ENCODE peak calls at places on chromosomes 1 and 21, in nine cellular contexts. K is foreskin fibroblast, C is heart right ventricle, L is HL-60, Q is nephron progenitor cell, D is lower leg skin, J is fibroblast of lung, E is GM12865, M is neural progenitor cell. G is an unnamed sample.

GRCh38 chr1:24052119-24052695 is 59.7 kb downstream of the MYOM3 start:
- DNase-seq in J (no peak), M (no peak), C (no peak), E (no peak), Q (no peak), D (no peak), K (no peak), L (no peak), G (no peak)

GRCh38 chr1:169527461-169528213 is 41.9 kb upstream of the SLC19A2 start:
- DNase-seq in Q (no peak), M (no peak), C (no peak), L (peak), J (peak), D (no peak), E (no peak), K (peak), G (no peak)

GRCh38 chr1:95233321-95233736 is 681 bp upstream of the RWDD3 start:
- DNase-seq in K (peak), J (peak), M (peak), D (peak), C (peak), Q (peak), L (no peak), E (peak), G (no peak)

GRCh38 chr1:47763456-47764171 is 233.6 kb downstream of the TRABD2B start:
- DNase-seq in Q (no peak), M (no peak), J (no peak), E (no peak), L (no peak), C (no peak), D (no peak), K (peak), G (no peak)

GRCh38 chr1:88237026-88237425 is 447.0 kb upstream of the PKN2 start:
- DNase-seq in E (no peak), M (peak), J (no peak), C (no peak), Q (no peak), L (no peak), D (no peak), K (peak), G (no peak)

GRCh38 chr1:20728371-20729154 is 3.9 kb downstream of the SH2D5 start:
- DNase-seq in D (peak), J (no peak), M (no peak), E (no peak), C (no peak), L (no peak), Q (no peak), K (no peak), G (peak)

GRCh38 chr21:29245104-29245643 is 53.5 kb upstream of the BACH1 start:
- DNase-seq in C (no peak), M (no peak), K (no peak), D (no peak), L (no peak), Q (no peak), E (peak), J (no peak), G (peak)

GRCh38 chr1:182725264-182725965 is 41.0 kb upstream of the RGS8 start:
- DNase-seq in J (peak), M (no peak), L (no peak), K (peak), Q (no peak), D (no peak), C (peak), E (no peak), G (no peak)

GRCh38 chr1:160124709-160125478 is 9.3 kb downstream of the ATP1A2 start:
- DNase-seq in M (no peak), D (no peak), Q (no peak), E (no peak), J (peak), L (no peak), C (peak), K (peak), G (no peak)
- TF ChIP-seq CTCF in M (peak), D (no peak), Q (no peak), E (no peak), J (peak), L (no peak), C (no peak), K (no peak), G (no peak)

GRCh38 chr1:35449334-35450008 is 107.7 kb downstream of the KIAA0319L start:
- DNase-seq in M (no peak), L (no peak), K (peak), D (no peak), Q (no peak), C (no peak), E (no peak), J (peak), G (no peak)

GRCh38 chr1:35454175-35454574 is 103.0 kb downstream of the KIAA0319L start:
- DNase-seq in D (no peak), C (no peak), Q (no peak), L (peak), E (no peak), K (no peak), M (no peak), J (no peak), G (no peak)

GRCh38 chr1:35454616-35455015 is 102.6 kb downstream of the KIAA0319L start:
- DNase-seq in C (no peak), L (no peak), K (peak), Q (no peak), D (no peak), J (peak), M (no peak), E (peak), G (no peak)

GRCh38 chr1:35451125-35451528 is 106.1 kb downstream of the KIAA0319L start:
- DNase-seq in C (peak), D (peak), K (peak), J (peak), L (peak), Q (peak), E (peak), M (peak), G (peak)

GRCh38 chr1:35452086-35452485 is 105.1 kb downstream of the KIAA0319L start:
- DNase-seq in M (no peak), L (peak), K (peak), D (no peak), E (no peak), Q (no peak), J (peak), C (peak), G (no peak)
- TF ChIP-seq CTCF in M (no peak), L (no peak), K (peak), D (no peak), E (no peak), Q (no peak), J (peak), C (no peak), G (no peak)

DNA sequence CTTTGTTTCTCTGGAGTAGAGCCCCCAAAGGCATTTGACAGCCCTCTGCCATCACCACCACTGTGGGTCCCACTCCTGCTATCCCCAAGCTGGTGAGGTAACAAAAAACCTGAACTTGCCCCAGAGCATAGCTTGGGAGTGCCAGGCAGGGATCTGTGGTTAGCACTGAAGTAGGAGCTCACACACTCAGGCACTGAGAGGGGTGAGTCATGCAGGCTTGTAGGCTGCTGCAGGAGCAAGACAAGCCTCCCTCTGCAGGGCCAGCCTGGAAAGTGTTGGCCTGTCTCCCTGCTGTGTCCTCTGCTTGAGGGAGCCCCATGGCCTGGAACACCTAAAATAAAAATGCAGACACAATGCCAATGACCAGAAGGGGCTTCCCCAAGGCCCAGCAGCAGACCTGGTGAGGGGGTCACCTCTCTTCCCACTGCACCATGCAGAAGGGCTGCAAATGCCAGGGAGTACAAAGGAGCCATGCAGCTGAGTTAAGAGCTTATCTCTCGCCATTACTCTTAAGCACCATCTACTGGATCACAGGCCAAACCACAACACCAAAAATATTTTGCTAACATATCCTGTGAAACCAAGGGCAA is 108.9 kb upstream of the POGK start:
- DNase-seq in C (no peak), K (no peak), M (no peak), J (no peak), L (no peak), E (peak), D (no peak), Q (no peak), G (no peak)
- TF ChIP-seq CTCF in C (no peak), K (no peak), M (peak), J (no peak), L (no peak), E (peak), D (no peak), Q (no peak), G (no peak)

DNA sequence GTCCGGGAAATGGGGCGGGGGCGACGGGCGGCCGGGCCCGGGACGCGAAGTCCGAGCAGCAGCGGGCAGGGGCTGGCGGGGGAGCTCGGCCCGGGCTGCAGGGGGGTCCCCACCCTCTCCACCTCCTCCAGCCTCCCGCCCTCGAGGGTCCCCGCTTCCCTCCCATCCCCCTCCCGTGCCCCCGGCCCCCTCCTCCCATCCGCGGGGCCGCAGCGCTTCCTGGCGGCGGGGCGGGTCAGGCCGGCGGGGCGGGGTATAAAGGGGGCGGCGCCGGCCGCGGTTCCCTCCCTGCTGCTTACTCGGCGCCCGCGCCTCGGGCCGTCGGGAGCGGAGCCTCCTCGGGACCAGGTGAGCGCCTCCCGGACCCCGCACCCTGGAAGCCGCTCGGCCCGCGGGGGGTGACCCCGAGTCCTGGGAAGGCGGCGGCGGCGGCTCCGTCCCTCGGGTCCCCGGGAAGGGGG is at the start of gene COL6A2:
- DNase-seq in L (no peak), E (no peak), Q (peak), J (peak), D (peak), K (peak), C (peak), M (peak), G (peak)
- TF ChIP-seq CTCF in L (no peak), E (no peak), Q (no peak), J (no peak), D (no peak), K (peak), C (peak), M (peak), G (no peak)

DNA sequence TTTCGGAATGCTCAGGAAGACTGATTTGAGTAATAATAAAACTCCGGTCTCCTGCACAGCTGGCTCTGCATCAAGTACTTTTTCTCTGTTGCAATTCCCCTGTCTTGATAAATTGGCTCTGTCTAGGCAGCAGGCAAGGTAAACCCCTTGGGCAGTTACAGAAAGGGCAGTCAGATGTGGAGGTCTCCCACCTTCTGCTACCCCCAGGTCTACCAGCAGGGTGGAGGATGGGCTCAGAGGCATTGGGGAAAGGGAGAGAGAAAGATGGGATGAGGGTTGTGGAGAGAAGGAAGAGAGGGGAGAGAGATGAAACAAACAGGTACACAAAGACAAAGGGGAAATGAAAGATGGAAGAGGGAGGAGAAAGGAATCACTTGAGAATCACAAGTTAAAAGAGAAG is 156.8 kb downstream of the MIS18A start:
- DNase-seq in D (no peak), Q (no peak), M (no peak), K (no peak), L (no peak), J (no peak), C (no peak), E (no peak), G (no peak)
- TF ChIP-seq CTCF in D (no peak), Q (no peak), M (no peak), K (no peak), L (no peak), J (no peak), C (no peak), E (no peak), G (no peak)

GRCh38 chr1:203346060-203346754 is 4.7 kb downstream of the FMOD start:
- DNase-seq in K (peak), D (no peak), Q (no peak), M (no peak), E (peak), C (no peak), L (no peak), J (no peak), G (no peak)
- TF ChIP-seq CTCF in K (peak), D (no peak), Q (no peak), M (no peak), E (no peak), C (no peak), L (no peak), J (no peak), G (peak)

G was measured in mesothelial cell of epicardium.